ENCODE peak calls at places on chromosome 16, in eight cellular contexts. C is AG09309; K is effector memory CD4-positive, alpha-beta T cell; A is HAP-1; R is ovary; W is bronchial epithelial cell; X is heart right ventricle; T is fibroblast of pulmonary artery. E is an unnamed sample.

GRCh38 chr16:5003211-5003610 is 30.5 kb downstream of the NAGPA start:
- DNase-seq in C (no peak), K (no peak), A (no peak), R (no peak), W (no peak), X (no peak), T (no peak), E (no peak)

GRCh38 chr16:57001026-57001669 is 11.8 kb downstream of the NLRC5 start:
- DNase-seq in C (no peak), K (no peak), A (no peak), R (no peak), W (no peak), X (no peak), T (no peak), E (no peak)

GRCh38 chr16:64391009-64391663 is 730.7 kb downstream of the CDH11 start:
- DNase-seq in C (no peak), K (no peak), A (no peak), R (no peak), W (peak; percentile 74), X (no peak), T (peak; percentile 44), E (no peak)

GRCh38 chr16:29900102-29900887 is at the start of gene ASPHD1:
- DNase-seq in C (peak; percentile 59), K (peak; percentile 63), A (peak; percentile 75), R (peak; percentile 77), W (peak; percentile 78), X (no peak), T (peak; percentile 89), E (peak; percentile 42)

GRCh38 chr16:8751481-8752311 is 45.7 kb downstream of the TMEM186 start:
- DNase-seq in C (peak; percentile 24), K (no peak), A (no peak), R (no peak), W (peak; percentile 81), X (no peak), T (peak; percentile 80), E (no peak)

GRCh38 chr16:68752602-68753001 is 15.5 kb downstream of the CDH1 start:
- DNase-seq in C (no peak), K (no peak), A (no peak), R (no peak), W (no peak), X (no peak), T (no peak), E (no peak)

GRCh38 chr16:75676909-75677308 is at the start of gene CPHXL2:
- DNase-seq in C (no peak), K (no peak), A (no peak), R (no peak), W (no peak), X (no peak), T (no peak), E (no peak)

GRCh38 chr16:1011316-1012082 is 29.9 kb downstream of the SOX8 start:
- DNase-seq in C (no peak), K (no peak), A (no peak), R (no peak), W (no peak), X (no peak), T (no peak), E (no peak)

GRCh38 chr16:2019919-2020831 is 590 bp downstream of the NPW start:
- DNase-seq in C (no peak), K (no peak), A (peak; percentile 52), R (peak; percentile 40), W (no peak), X (peak; percentile 19), T (no peak), E (no peak)

GRCh38 chr16:77599793-77600415 is 122.4 kb upstream of the NUDT7 start:
- DNase-seq in C (peak; percentile 20), K (no peak), A (peak; percentile 30), R (no peak), W (peak; percentile 44), X (no peak), T (peak; percentile 64), E (peak; percentile 11)

GRCh38 chr16:57935904-57936303 is 35.0 kb downstream of the CNGB1 start:
- DNase-seq in C (no peak), K (no peak), A (no peak), R (no peak), W (no peak), X (no peak), T (no peak), E (no peak)

GRCh38 chr16:88295526-88296436 is 87.0 kb upstream of the ZNF469 start:
- DNase-seq in C (no peak), K (no peak), A (no peak), R (no peak), W (no peak), X (no peak), T (no peak), E (no peak)

GRCh38 chr16:578870-579405 is 9.2 kb downstream of the PIGQ start:
- DNase-seq in C (no peak), K (peak; percentile 31), A (peak; percentile 86), R (peak; percentile 77), W (peak; percentile 35), X (peak; percentile 75), T (peak; percentile 80), E (peak; percentile 74)

GRCh38 chr16:17475104-17475503 is 4.3 kb upstream of the XYLT1 start:
- DNase-seq in C (no peak), K (no peak), A (no peak), R (no peak), W (no peak), X (no peak), T (no peak), E (no peak)

GRCh38 chr16:11359370-11359769 is 14.1 kb downstream of the RMI2 start:
- DNase-seq in C (peak; percentile 61), K (no peak), A (no peak), R (no peak), W (peak; percentile 79), X (no peak), T (no peak), E (peak; percentile 74)

GRCh38 chr16:61678182-61678581 is 358.1 kb downstream of the CDH8 start:
- DNase-seq in C (no peak), K (no peak), A (no peak), R (no peak), W (no peak), X (no peak), T (no peak), E (no peak)

GRCh38 chr16:83356266-83356665 is 451.5 kb upstream of the HSBP1 start:
- DNase-seq in C (peak; percentile 64), K (no peak), A (peak; percentile 37), R (no peak), W (peak; percentile 76), X (no peak), T (peak; percentile 79), E (peak; percentile 57)

GRCh38 chr16:67235816-67236547 is 9.1 kb downstream of the TMEM208 start:
- DNase-seq in C (no peak), K (peak; percentile 62), A (no peak), R (no peak), W (no peak), X (no peak), T (no peak), E (no peak)

GRCh38 chr16:29192329-29193247 is 207.7 kb downstream of the LAT start:
- DNase-seq in C (no peak), K (no peak), A (peak; percentile 18), R (no peak), W (no peak), X (no peak), T (no peak), E (no peak)

GRCh38 chr16:73142995-73143394 is 95.1 kb upstream of the ZFHX3 start:
- DNase-seq in C (no peak), K (no peak), A (no peak), R (no peak), W (no peak), X (no peak), T (no peak), E (no peak)

GRCh38 chr16:73140944-73141343 is 93.0 kb upstream of the ZFHX3 start:
- DNase-seq in C (no peak), K (no peak), A (no peak), R (no peak), W (peak; percentile 6), X (no peak), T (no peak), E (no peak)

GRCh38 chr16:73145166-73145565 is 97.2 kb upstream of the ZFHX3 start:
- DNase-seq in C (no peak), K (no peak), A (no peak), R (no peak), W (no peak), X (no peak), T (no peak), E (no peak)

GRCh38 chr16:73142069-73142880 is 94.3 kb upstream of the ZFHX3 start:
- DNase-seq in C (no peak), K (no peak), A (no peak), R (no peak), W (no peak), X (no peak), T (no peak), E (no peak)

GRCh38 chr16:73143681-73144370 is 95.9 kb upstream of the ZFHX3 start:
- DNase-seq in C (no peak), K (no peak), A (no peak), R (no peak), W (no peak), X (no peak), T (no peak), E (no peak)
- H3K4me3 ChIP-seq in C (peak overlapping the region; percentile 31), K (no peak overlapping the region), A (no peak overlapping the region), R (peak overlapping the region; percentile 40), W (no peak overlapping the region), X (peak overlapping the region; percentile 29), T (peak overlapping the region; percentile 42), E (peak overlapping the region; percentile 6)

GRCh38 chr16:70646260-70647241 is at the start of gene IL34:
- DNase-seq in C (no peak), K (no peak), A (peak; percentile 54), R (peak; percentile 75), W (no peak), X (no peak), T (peak; percentile 37), E (no peak)
- H3K4me3 ChIP-seq in C (no peak within 1 kb of the TSS), K (no peak within 1 kb of the TSS), A (no peak within 1 kb of the TSS), R (no peak within 1 kb of the TSS), W (no peak within 1 kb of the TSS), X (no peak within 1 kb of the TSS), T (no peak within 1 kb of the TSS), E (no peak within 1 kb of the TSS)

DNA sequence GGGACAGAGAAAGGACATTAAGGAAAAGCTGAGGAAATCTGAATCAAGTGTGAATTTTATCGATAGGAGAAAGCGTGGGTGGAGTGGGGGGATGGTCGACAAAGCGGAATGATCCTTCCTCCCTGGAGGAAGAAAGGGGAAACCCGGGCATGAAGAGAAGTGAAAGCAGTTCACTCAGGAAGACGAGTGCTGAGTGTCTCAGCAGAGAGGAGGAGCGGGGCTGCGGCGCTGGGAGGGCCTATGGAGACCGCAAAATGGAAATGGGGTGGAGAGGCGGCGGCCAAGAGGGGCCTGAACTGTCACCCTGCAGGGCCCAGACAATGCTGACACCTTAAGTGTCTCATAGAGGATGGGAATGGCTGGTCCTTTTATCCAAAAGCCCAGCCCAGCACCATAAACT is 8.7 kb downstream of the ZDHHC7 start:
- DNase-seq in C (no peak), K (no peak), A (no peak), R (no peak), W (no peak), X (peak; percentile 60), T (no peak), E (no peak)
- H3K4me3 ChIP-seq in C (no peak overlapping the region), K (no peak overlapping the region), A (no peak overlapping the region), R (peak overlapping the region; percentile 5), W (no peak overlapping the region), X (peak overlapping the region; percentile 27), T (no peak overlapping the region), E (no peak overlapping the region)

DNA sequence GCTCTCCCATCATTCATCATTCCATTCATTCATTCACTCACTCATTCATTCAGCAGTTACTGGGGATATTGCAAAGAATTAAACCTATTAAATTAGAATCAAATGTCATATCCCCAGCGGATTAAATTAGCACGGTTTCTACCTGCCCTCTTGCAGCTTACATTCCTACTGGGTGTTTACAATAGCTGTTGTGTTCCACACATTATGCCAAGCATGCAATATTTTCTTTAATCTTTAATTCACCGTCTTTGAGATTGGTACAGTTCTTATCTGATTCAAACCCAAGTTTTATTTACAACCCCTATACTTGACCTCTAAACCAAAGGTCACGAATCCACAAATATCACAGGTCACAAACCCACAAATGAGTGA is 727 bp upstream of the USP31 start:
- DNase-seq in C (no peak), K (no peak), A (no peak), R (no peak), W (no peak), X (no peak), T (no peak), E (no peak)
- H3K4me3 ChIP-seq in C (peak overlapping the region; percentile 59), K (peak overlapping the region; percentile 79), A (peak overlapping the region; percentile 50), R (peak overlapping the region; percentile 42), W (peak overlapping the region; percentile 72), X (peak overlapping the region; percentile 64), T (peak overlapping the region; percentile 75), E (peak overlapping the region; percentile 30)